ENCODE peak calls at places on chromosomes 3 and 15, in ten cellular contexts. One of them, this sample, is unnamed.

GRCh38 chr3:47504113-47504512 is 9.4 kb downstream of the ELP6 start:
- DNase-seq in HTR-8/SVneo: no peak
- DNase-seq in C1 segment of cervical spinal cord: no peak
- DNase-seq in CD4-positive, alpha-beta T cell: no peak
- DNase-seq in stimulated activated CD8-positive, alpha-beta memory T cell treated with anti-CD3 and anti-CD28 coated beads, Interleukin-15, amount 100 ng/mL, for 24 hours: no peak
- DNase-seq in putamen: no peak
- DNase-seq in HEK293T: no peak
- DNase-seq in K562: peak
- DNase-seq in A172: no peak
- DNase-seq in frontal cortex: no peak
- DNase-seq in this sample: no peak

GRCh38 chr3:63578858-63579257 is 73.6 kb upstream of the SNTN start:
- DNase-seq in HTR-8/SVneo: no peak
- DNase-seq in C1 segment of cervical spinal cord: no peak
- DNase-seq in CD4-positive, alpha-beta T cell: no peak
- DNase-seq in stimulated activated CD8-positive, alpha-beta memory T cell treated with anti-CD3 and anti-CD28 coated beads, Interleukin-15, amount 100 ng/mL, for 24 hours: no peak
- DNase-seq in putamen: no peak
- DNase-seq in HEK293T: no peak
- DNase-seq in K562: no peak
- DNase-seq in A172: no peak
- DNase-seq in frontal cortex: no peak
- DNase-seq in this sample: no peak

GRCh38 chr3:197908957-197909701 is 40.9 kb upstream of the RPL35A start:
- DNase-seq in HTR-8/SVneo: no peak
- DNase-seq in C1 segment of cervical spinal cord: no peak
- DNase-seq in CD4-positive, alpha-beta T cell: no peak
- DNase-seq in stimulated activated CD8-positive, alpha-beta memory T cell treated with anti-CD3 and anti-CD28 coated beads, Interleukin-15, amount 100 ng/mL, for 24 hours: no peak
- DNase-seq in putamen: no peak
- DNase-seq in HEK293T: no peak
- DNase-seq in K562: no peak
- DNase-seq in A172: peak
- DNase-seq in frontal cortex: no peak
- DNase-seq in this sample: no peak

GRCh38 chr15:80630981-80631380 is 64.1 kb upstream of the ABHD17C start:
- DNase-seq in HTR-8/SVneo: no peak
- DNase-seq in C1 segment of cervical spinal cord: no peak
- DNase-seq in CD4-positive, alpha-beta T cell: no peak
- DNase-seq in stimulated activated CD8-positive, alpha-beta memory T cell treated with anti-CD3 and anti-CD28 coated beads, Interleukin-15, amount 100 ng/mL, for 24 hours: no peak
- DNase-seq in putamen: no peak
- DNase-seq in HEK293T: no peak
- DNase-seq in K562: no peak
- DNase-seq in A172: no peak
- DNase-seq in frontal cortex: no peak
- DNase-seq in this sample: no peak

GRCh38 chr15:55873024-55873745 is 120.2 kb downstream of the NEDD4 start:
- DNase-seq in HTR-8/SVneo: no peak
- DNase-seq in C1 segment of cervical spinal cord: no peak
- DNase-seq in CD4-positive, alpha-beta T cell: no peak
- DNase-seq in stimulated activated CD8-positive, alpha-beta memory T cell treated with anti-CD3 and anti-CD28 coated beads, Interleukin-15, amount 100 ng/mL, for 24 hours: no peak
- DNase-seq in putamen: no peak
- DNase-seq in HEK293T: no peak
- DNase-seq in K562: no peak
- DNase-seq in A172: peak
- DNase-seq in frontal cortex: no peak
- DNase-seq in this sample: no peak

GRCh38 chr3:21226086-21226485 is 524.9 kb downstream of the ZNF385D start:
- DNase-seq in HTR-8/SVneo: no peak
- DNase-seq in C1 segment of cervical spinal cord: peak
- DNase-seq in CD4-positive, alpha-beta T cell: no peak
- DNase-seq in stimulated activated CD8-positive, alpha-beta memory T cell treated with anti-CD3 and anti-CD28 coated beads, Interleukin-15, amount 100 ng/mL, for 24 hours: no peak
- DNase-seq in putamen: no peak
- DNase-seq in HEK293T: no peak
- DNase-seq in K562: no peak
- DNase-seq in A172: no peak
- DNase-seq in frontal cortex: no peak
- DNase-seq in this sample: no peak

GRCh38 chr3:170740726-170741591 is 129.0 kb downstream of the RPL22L1 start:
- DNase-seq in HTR-8/SVneo: peak
- DNase-seq in C1 segment of cervical spinal cord: peak
- DNase-seq in CD4-positive, alpha-beta T cell: no peak
- DNase-seq in stimulated activated CD8-positive, alpha-beta memory T cell treated with anti-CD3 and anti-CD28 coated beads, Interleukin-15, amount 100 ng/mL, for 24 hours: no peak
- DNase-seq in putamen: peak
- DNase-seq in HEK293T: no peak
- DNase-seq in K562: no peak
- DNase-seq in A172: peak
- DNase-seq in frontal cortex: peak
- DNase-seq in this sample: no peak

GRCh38 chr15:76368135-76368588 is 31.6 kb downstream of the ISL2 start:
- DNase-seq in HTR-8/SVneo: no peak
- DNase-seq in C1 segment of cervical spinal cord: no peak
- DNase-seq in CD4-positive, alpha-beta T cell: no peak
- DNase-seq in stimulated activated CD8-positive, alpha-beta memory T cell treated with anti-CD3 and anti-CD28 coated beads, Interleukin-15, amount 100 ng/mL, for 24 hours: no peak
- DNase-seq in putamen: no peak
- DNase-seq in HEK293T: no peak
- DNase-seq in K562: no peak
- DNase-seq in A172: no peak
- DNase-seq in frontal cortex: no peak
- DNase-seq in this sample: no peak

GRCh38 chr3:103690536-103690935 is 1255.7 kb downstream of the ZPLD1 start:
- DNase-seq in HTR-8/SVneo: no peak
- DNase-seq in C1 segment of cervical spinal cord: no peak
- DNase-seq in CD4-positive, alpha-beta T cell: no peak
- DNase-seq in stimulated activated CD8-positive, alpha-beta memory T cell treated with anti-CD3 and anti-CD28 coated beads, Interleukin-15, amount 100 ng/mL, for 24 hours: no peak
- DNase-seq in putamen: no peak
- DNase-seq in HEK293T: no peak
- DNase-seq in K562: no peak
- DNase-seq in A172: no peak
- DNase-seq in frontal cortex: no peak
- DNase-seq in this sample: no peak

GRCh38 chr15:52790166-52790708 is at the start of gene ONECUT1:
- DNase-seq in HTR-8/SVneo: peak
- DNase-seq in C1 segment of cervical spinal cord: peak
- DNase-seq in CD4-positive, alpha-beta T cell: peak
- DNase-seq in stimulated activated CD8-positive, alpha-beta memory T cell treated with anti-CD3 and anti-CD28 coated beads, Interleukin-15, amount 100 ng/mL, for 24 hours: peak
- DNase-seq in putamen: peak
- DNase-seq in HEK293T: peak
- DNase-seq in K562: peak
- DNase-seq in A172: peak
- DNase-seq in frontal cortex: peak
- DNase-seq in this sample: peak

GRCh38 chr3:62892951-62893350 is 17.7 kb upstream of the CADPS start:
- DNase-seq in HTR-8/SVneo: no peak
- DNase-seq in C1 segment of cervical spinal cord: no peak
- DNase-seq in CD4-positive, alpha-beta T cell: no peak
- DNase-seq in stimulated activated CD8-positive, alpha-beta memory T cell treated with anti-CD3 and anti-CD28 coated beads, Interleukin-15, amount 100 ng/mL, for 24 hours: no peak
- DNase-seq in putamen: no peak
- DNase-seq in HEK293T: no peak
- DNase-seq in K562: no peak
- DNase-seq in A172: no peak
- DNase-seq in frontal cortex: no peak
- DNase-seq in this sample: no peak

GRCh38 chr3:147661916-147662315 is 252.8 kb downstream of the ZIC1 start:
- DNase-seq in HTR-8/SVneo: no peak
- DNase-seq in C1 segment of cervical spinal cord: no peak
- DNase-seq in CD4-positive, alpha-beta T cell: no peak
- DNase-seq in stimulated activated CD8-positive, alpha-beta memory T cell treated with anti-CD3 and anti-CD28 coated beads, Interleukin-15, amount 100 ng/mL, for 24 hours: no peak
- DNase-seq in putamen: no peak
- DNase-seq in HEK293T: no peak
- DNase-seq in K562: no peak
- DNase-seq in A172: no peak
- DNase-seq in frontal cortex: no peak
- DNase-seq in this sample: no peak

GRCh38 chr3:63937661-63938651 is 25.8 kb upstream of the SCAANT1 start:
- DNase-seq in HTR-8/SVneo: no peak
- DNase-seq in C1 segment of cervical spinal cord: no peak
- DNase-seq in CD4-positive, alpha-beta T cell: no peak
- DNase-seq in stimulated activated CD8-positive, alpha-beta memory T cell treated with anti-CD3 and anti-CD28 coated beads, Interleukin-15, amount 100 ng/mL, for 24 hours: no peak
- DNase-seq in putamen: no peak
- DNase-seq in HEK293T: no peak
- DNase-seq in K562: no peak
- DNase-seq in A172: no peak
- DNase-seq in frontal cortex: no peak
- DNase-seq in this sample: no peak

GRCh38 chr15:57861039-57861638 is 154.6 kb downstream of the POLR2M start:
- DNase-seq in HTR-8/SVneo: peak
- DNase-seq in C1 segment of cervical spinal cord: no peak
- DNase-seq in CD4-positive, alpha-beta T cell: peak
- DNase-seq in stimulated activated CD8-positive, alpha-beta memory T cell treated with anti-CD3 and anti-CD28 coated beads, Interleukin-15, amount 100 ng/mL, for 24 hours: no peak
- DNase-seq in putamen: peak
- DNase-seq in HEK293T: peak
- DNase-seq in K562: peak
- DNase-seq in A172: peak
- DNase-seq in frontal cortex: no peak
- DNase-seq in this sample: peak

This sample was measured in hepatic stellate cell.